ENCODE peak calls at places on chromosomes 4 and X, in seven cellular contexts. C is fibroblast of the aortic adventitia, K is A549, R is HFFc6, E is foreskin fibroblast, B is lower leg skin, D is GM06990. N is an unnamed sample.

GRCh38 chrX:150255441-150256296 is 107.4 kb upstream of the MAMLD1 start:
- DNase-seq in C (no peak), K (no peak), R (no peak), E (no peak), B (peak; percentile 74), D (no peak), N (no peak)

GRCh38 chr4:37317104-37317643 is 72.6 kb downstream of the NWD2 start:
- DNase-seq in C (no peak), K (no peak), R (no peak), E (no peak), B (no peak), D (no peak), N (no peak)

GRCh38 chr4:163932504-163932903 is 438.0 kb downstream of the TMA16 start:
- DNase-seq in C (no peak), K (no peak), R (no peak), E (no peak), B (no peak), D (no peak), N (no peak)

GRCh38 chr4:187732524-187732923 is 263.0 kb upstream of the ZFP42 start:
- DNase-seq in C (no peak), K (no peak), R (peak; percentile 12), E (no peak), B (no peak), D (no peak), N (no peak)

GRCh38 chr4:78764498-78764961 is 11.6 kb upstream of the BMP2K start:
- DNase-seq in C (peak; percentile 73), K (no peak), R (no peak), E (peak; percentile 59), B (no peak), D (no peak), N (no peak)

GRCh38 chrX:53262918-53263394 is 18.4 kb downstream of the IQSEC2 start:
- DNase-seq in C (peak; percentile 38), K (peak; percentile 61), R (peak; percentile 63), E (peak; percentile 65), B (no peak), D (no peak), N (no peak)

GRCh38 chr4:33722254-33722653 is 2522.1 kb downstream of the ARAP2 start:
- DNase-seq in C (peak; percentile 63), K (no peak), R (peak; percentile 48), E (peak; percentile 85), B (no peak), D (no peak), N (no peak)

GRCh38 chr4:63505714-63506460 is 903.4 kb downstream of the TECRL start:
- DNase-seq in C (no peak), K (no peak), R (no peak), E (no peak), B (no peak), D (no peak), N (no peak)

GRCh38 chr4:150140774-150141400 is 62.6 kb downstream of the DCLK2 start:
- DNase-seq in C (peak; percentile 80), K (no peak), R (peak; percentile 57), E (peak; percentile 44), B (no peak), D (no peak), N (no peak)

GRCh38 chr4:180099962-180100361 is 2143.2 kb upstream of the TENM3 start:
- DNase-seq in C (no peak), K (no peak), R (no peak), E (no peak), B (no peak), D (no peak), N (no peak)

GRCh38 chr4:105417624-105418023 is 56.2 kb downstream of the PPA2 start:
- DNase-seq in C (no peak), K (no peak), R (no peak), E (no peak), B (no peak), D (no peak), N (no peak)

GRCh38 chr4:182492456-182492855 is 249.3 kb downstream of the TENM3 start:
- DNase-seq in C (peak; percentile 51), K (no peak), R (peak; percentile 82), E (peak; percentile 1), B (no peak), D (no peak), N (no peak)

GRCh38 chrX:10111364-10112148 is 45.2 kb upstream of the CLCN4 start:
- DNase-seq in C (no peak), K (no peak), R (no peak), E (peak; percentile 45), B (no peak), D (peak; percentile 85), N (no peak)

GRCh38 chr4:34047363-34047762 is 2197.0 kb downstream of the ARAP2 start:
- DNase-seq in C (no peak), K (no peak), R (no peak), E (no peak), B (no peak), D (no peak), N (no peak)

GRCh38 chrX:114905251-114905650 is 112.2 kb downstream of the IL13RA2 start:
- DNase-seq in C (no peak), K (no peak), R (no peak), E (no peak), B (no peak), D (no peak), N (no peak)

GRCh38 chr4:109730294-109731051 is 603 bp upstream of the PLA2G12A start:
- DNase-seq in C (peak; percentile 55), K (peak; percentile 25), R (peak; percentile 31), E (peak; percentile 65), B (peak; percentile 87), D (peak; percentile 70), N (peak; percentile 87)

GRCh38 chr4:150126201-150126879 is 48.1 kb downstream of the DCLK2 start:
- DNase-seq in C (peak; percentile 70), K (no peak), R (peak; percentile 51), E (peak; percentile 53), B (no peak), D (peak; percentile 10), N (no peak)

GRCh38 chr4:187944179-187944578 is 51.4 kb upstream of the ZFP42 start:
- DNase-seq in C (no peak), K (no peak), R (no peak), E (no peak), B (no peak), D (no peak), N (no peak)

GRCh38 chr4:119517361-119518229 is 111.0 kb downstream of the PDE5A start:
- DNase-seq in C (peak; percentile 89), K (no peak), R (peak; percentile 76), E (peak; percentile 56), B (no peak), D (no peak), N (no peak)

GRCh38 chr4:42306221-42307109 is 90.8 kb upstream of the SHISA3 start:
- DNase-seq in C (peak; percentile 39), K (no peak), R (no peak), E (no peak), B (no peak), D (no peak), N (no peak)

GRCh38 chr4:1407657-1408333 is 1.6 kb upstream of the NKX1-1 start:
- DNase-seq in C (no peak), K (no peak), R (no peak), E (no peak), B (peak; percentile 49), D (no peak), N (no peak)

GRCh38 chrX:118807151-118808017 is 16.2 kb upstream of the ZCCHC12 start:
- DNase-seq in C (peak; percentile 61), K (peak; percentile 26), R (peak; percentile 17), E (peak; percentile 29), B (no peak), D (peak; percentile 9), N (no peak)

GRCh38 chr4:156534205-156534604 is 437.4 kb downstream of the PDGFC start:
- DNase-seq in C (no peak), K (no peak), R (no peak), E (no peak), B (no peak), D (no peak), N (no peak)

GRCh38 chr4:156537275-156537674 is 434.3 kb downstream of the PDGFC start:
- DNase-seq in C (no peak), K (no peak), R (no peak), E (no peak), B (no peak), D (no peak), N (no peak)

GRCh38 chr4:156538651-156539285 is 432.8 kb downstream of the PDGFC start:
- DNase-seq in C (no peak), K (no peak), R (no peak), E (no peak), B (no peak), D (no peak), N (no peak)

GRCh38 chr4:156538210-156538609 is 433.4 kb downstream of the PDGFC start:
- DNase-seq in C (no peak), K (no peak), R (no peak), E (no peak), B (no peak), D (no peak), N (no peak)

GRCh38 chr4:156536661-156537060 is 434.9 kb downstream of the PDGFC start:
- DNase-seq in C (peak; percentile 17), K (no peak), R (peak; percentile 48), E (peak; percentile 37), B (no peak), D (no peak), N (no peak)
- TF ChIP-seq CTCF in C (no peak), K (no peak), R (no peak), E (no peak), B (no peak), D (no peak), N (no peak)

GRCh38 chr4:156609421-156609820 is 362.2 kb downstream of the PDGFC start:
- DNase-seq in C (no peak), K (no peak), R (no peak), E (no peak), B (no peak), D (no peak), N (no peak)
- TF ChIP-seq CTCF in C (no peak), K (no peak), R (no peak), E (no peak), B (no peak), D (no peak), N (no peak)

DNA sequence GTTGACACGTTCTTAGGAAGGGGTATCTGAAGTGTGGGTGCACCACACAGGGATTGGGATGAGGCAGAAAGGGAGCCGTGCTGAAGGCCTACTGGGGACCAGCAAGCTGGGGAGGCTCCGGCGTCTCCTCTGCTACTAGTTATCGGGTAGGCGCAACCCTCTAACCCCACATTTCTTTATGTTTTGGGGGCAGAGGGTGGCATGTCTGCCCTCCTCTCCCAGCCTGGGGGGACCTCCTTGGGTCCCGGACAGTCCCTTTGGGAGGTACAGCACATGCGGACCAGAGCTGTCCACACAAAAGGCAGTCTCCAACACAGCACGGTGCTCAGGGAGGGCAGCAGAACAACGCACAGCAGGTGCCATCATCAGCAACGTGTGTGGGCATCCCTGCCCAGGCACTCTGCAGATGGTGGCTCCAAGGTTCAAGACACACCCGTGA is 33.2 kb downstream of the WDR1 start:
- DNase-seq in C (no peak), K (no peak), R (no peak), E (no peak), B (peak; percentile 80), D (no peak), N (no peak)
- TF ChIP-seq CTCF in C (no peak), K (no peak), R (no peak), E (no peak), B (no peak), D (no peak), N (no peak)

DNA sequence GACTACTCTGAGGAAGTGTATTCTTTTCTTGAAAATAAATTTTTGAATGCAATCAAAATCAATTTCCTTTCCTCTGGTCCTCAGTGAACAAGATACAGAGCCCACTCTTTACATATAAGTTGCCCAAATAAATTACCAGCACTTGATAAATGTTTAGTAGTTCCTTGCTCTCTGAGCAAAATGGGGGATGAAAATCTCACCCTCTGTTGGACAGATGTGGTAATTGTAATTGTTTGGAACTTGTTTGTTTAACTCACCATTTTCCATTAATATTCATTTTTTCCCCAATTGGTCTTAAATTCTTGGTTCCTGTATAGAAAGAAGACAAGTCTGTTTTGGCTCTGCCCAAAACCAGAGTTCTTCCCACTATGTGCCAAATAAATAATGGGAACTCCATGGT is 146.3 kb downstream of the LDB2 start:
- DNase-seq in C (peak; percentile 48), K (no peak), R (peak; percentile 24), E (peak; percentile 14), B (no peak), D (no peak), N (no peak)
- TF ChIP-seq CTCF in C (peak; percentile 35), K (no peak), R (peak; percentile 76), E (peak; percentile 22), B (no peak), D (no peak), N (peak; percentile 45)